ENCODE peak calls at places on chromosomes 12 and 14, in five cellular contexts. D, W, F, T and E are unnamed samples.

GRCh38 chr12:12008232-12008850 is 62.4 kb upstream of the BCL2L14 start:
- DNase-seq in F (no peak), D (peak; percentile 41), W (no peak), T (no peak), E (no peak)

GRCh38 chr12:6276936-6277615 is 33.4 kb upstream of the PLEKHG6 start:
- DNase-seq in W (no peak), T (no peak), D (peak; percentile 58), F (peak; percentile 92), E (no peak)

GRCh38 chr14:105500036-105500725 is 9.1 kb downstream of the TEDC1 start:
- DNase-seq in T (no peak), D (no peak), W (no peak), F (no peak), E (no peak)

GRCh38 chr14:55309761-55310365 is 38.6 kb downstream of the FBXO34 start:
- DNase-seq in T (no peak), D (no peak), F (no peak), W (no peak), E (no peak)

GRCh38 chr14:88995437-88996198 is 171.2 kb downstream of the TTC8 start:
- DNase-seq in D (no peak), T (peak; percentile 65), W (no peak), F (peak; percentile 61), E (peak; percentile 66)

GRCh38 chr12:96487634-96488033 is 1.7 kb upstream of the CFAP54 start:
- DNase-seq in F (no peak), D (no peak), W (no peak), T (no peak), E (no peak)

GRCh38 chr12:80364056-80364455 is 80.0 kb upstream of the PTPRQ start:
- DNase-seq in D (no peak), F (peak; percentile 78), W (no peak), T (no peak), E (no peak)

GRCh38 chr14:95254356-95254755 is 65.4 kb downstream of the CLMN start:
- DNase-seq in F (no peak), T (no peak), D (no peak), W (no peak), E (peak; percentile 55)

GRCh38 chr14:55846852-55847471 is 267.0 kb downstream of the KTN1 start:
- DNase-seq in F (peak; percentile 12), W (no peak), T (no peak), D (no peak), E (peak; percentile 49)

GRCh38 chr12:5345534-5345933 is 86.4 kb upstream of the NTF3 start:
- DNase-seq in W (no peak), D (no peak), T (no peak), F (peak; percentile 60), E (no peak)

GRCh38 chr12:50243507-50243906 is 39.8 kb downstream of the LIMA1 start:
- DNase-seq in T (no peak), D (no peak), W (no peak), F (no peak), E (no peak)

GRCh38 chr12:27284751-27285150 is 40.7 kb downstream of the STK38L start:
- DNase-seq in T (peak; percentile 77), D (no peak), F (peak; percentile 41), W (no peak), E (peak; percentile 80)

GRCh38 chr12:2299207-2299606 is 246.4 kb downstream of the CACNA1C start:
- DNase-seq in T (no peak), F (no peak), W (no peak), D (no peak), E (peak; percentile 28)

GRCh38 chr12:12903642-12904609 is 12.6 kb downstream of the GPRC5A start:
- DNase-seq in D (no peak), T (no peak), W (peak; percentile 67), F (peak; percentile 81), E (no peak)

GRCh38 chr12:749871-750270 is 2.5 kb upstream of the WNK1 start:
- DNase-seq in F (no peak), W (no peak), T (no peak), D (no peak), E (no peak)

GRCh38 chr12:78385541-78385940 is 479.0 kb upstream of the SYT1 start:
- DNase-seq in F (peak; percentile 29), T (no peak), D (no peak), W (no peak), E (no peak)

GRCh38 chr12:49228653-49229052 is 36.2 kb upstream of the TUBA1C start:
- DNase-seq in F (no peak), T (no peak), D (no peak), W (no peak), E (no peak)

GRCh38 chr12:49227701-49228100 is 37.2 kb upstream of the TUBA1C start:
- DNase-seq in T (no peak), W (no peak), D (no peak), F (no peak), E (no peak)

GRCh38 chr12:49223590-49224369 is 34.9 kb upstream of the TUBA1A start:
- DNase-seq in D (no peak), T (no peak), W (no peak), F (no peak), E (no peak)

GRCh38 chr12:49223122-49223521 is 34.2 kb upstream of the TUBA1A start:
- DNase-seq in W (no peak), F (no peak), T (no peak), D (no peak), E (no peak)

GRCh38 chr12:49225551-49226166 is 36.8 kb upstream of the TUBA1A start:
- DNase-seq in F (no peak), W (peak; percentile 31), T (peak; percentile 77), D (peak; percentile 23), E (peak; percentile 65)
- TF ChIP-seq CTCF in F (no peak), W (no peak), T (peak; percentile 49), D (peak; percentile 66), E (peak; percentile 27)

GRCh38 chr12:53193040-53193439 is 12.3 kb upstream of the CSAD start:
- DNase-seq in F (no peak), T (no peak), D (no peak), W (no peak), E (no peak)
- H3K4me3 ChIP-seq in F (no peak overlapping the region), T (no peak overlapping the region), D (no peak overlapping the region), W (no peak overlapping the region), E (no peak overlapping the region)

GRCh38 chr14:36099619-36100018 is 76.9 kb downstream of the PTCSC3 start:
- DNase-seq in D (no peak), T (no peak), W (no peak), F (no peak), E (no peak)

DNA sequence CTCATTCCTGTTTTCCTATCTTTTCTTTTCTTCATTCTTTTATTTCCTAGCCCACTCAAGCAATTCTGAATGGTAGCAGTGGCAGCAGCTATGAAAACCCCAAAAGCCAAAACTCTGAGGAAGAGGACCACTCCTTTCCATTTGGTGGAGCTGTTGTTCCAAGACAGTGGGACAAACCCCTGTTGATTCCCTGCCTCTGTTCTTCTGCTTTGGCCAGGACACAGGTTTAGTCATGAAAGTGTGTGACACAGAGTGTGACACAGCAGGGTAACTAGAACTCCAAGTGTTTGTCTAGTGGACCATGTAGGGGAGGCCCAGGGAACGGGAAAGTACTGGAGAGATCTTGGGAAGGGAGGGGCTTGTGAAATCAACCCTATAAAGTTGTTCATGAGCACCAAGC is 71.1 kb downstream of the PTCSC3 start:
- DNase-seq in D (peak; percentile 80), W (peak; percentile 7), F (peak; percentile 72), T (no peak), E (no peak)
- TF ChIP-seq CTCF in D (peak; percentile 94), W (no peak), F (peak; percentile 34), T (peak; percentile 17), E (no peak)

DNA sequence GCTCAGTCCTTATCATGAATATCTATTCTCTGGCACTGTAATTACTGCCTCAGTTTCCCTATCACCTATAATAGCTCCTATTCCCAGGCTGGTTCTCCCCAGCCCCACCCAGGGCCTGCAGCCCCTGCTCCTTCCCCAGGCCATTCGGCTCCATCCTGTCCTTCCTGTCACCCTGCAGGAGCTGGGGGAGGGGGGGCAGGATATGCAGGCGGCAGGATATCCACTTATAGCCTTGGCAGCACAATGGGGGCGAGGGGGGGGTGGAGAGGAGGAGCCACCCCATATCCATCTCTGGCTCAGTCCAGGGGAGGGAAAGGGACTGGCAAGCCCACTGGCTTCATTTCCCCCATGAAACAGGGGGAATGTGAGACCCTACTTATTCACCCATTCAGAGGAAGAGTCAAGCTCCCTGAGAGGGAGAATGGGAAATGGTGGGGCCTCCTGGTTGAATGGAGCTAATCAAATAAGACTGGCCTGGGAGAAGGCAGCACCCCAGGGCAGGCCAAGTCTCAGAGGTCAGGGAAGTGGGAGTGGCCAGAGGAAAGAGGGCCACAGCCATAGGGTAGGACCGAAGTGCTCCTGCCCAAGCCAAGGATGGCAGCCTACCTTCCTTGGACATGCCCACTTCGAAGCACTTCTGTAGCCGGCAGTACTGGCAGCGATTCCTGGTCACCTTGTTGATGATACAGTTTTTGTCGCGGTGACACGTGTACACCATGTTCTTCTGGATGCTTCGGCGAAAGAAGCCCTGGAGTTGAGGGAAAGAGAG is 7.8 kb upstream of the ITGB7 start:
- DNase-seq in T (no peak), F (no peak), D (peak; percentile 60), W (no peak), E (no peak)
- H3K4me3 ChIP-seq in T (no peak overlapping the region), F (no peak overlapping the region), D (peak overlapping the region; percentile 40), W (no peak overlapping the region), E (no peak overlapping the region)